ENCODE peak calls at places on chromosomes 6 and 20, in five cellular contexts. One of them, this sample, is unnamed. For H3K9me3, the result is how much of the 10 kb centered on the place peaks cover.

GRCh38 chr20:63582382-63583063 is 8.5 kb upstream of the HELZ2 start:
- DNase-seq in mucosa of descending colon: no peak
- DNase-seq in fibroblast of lung: no peak
- DNase-seq in IMR-90: no peak
- DNase-seq in Peyer's patch: no peak
- DNase-seq in this sample: no peak

GRCh38 chr20:46051556-46052323 is 22.7 kb downstream of the SLC12A5 start:
- DNase-seq in mucosa of descending colon: no peak
- DNase-seq in IMR-90: peak
- DNase-seq in fibroblast of lung: peak
- DNase-seq in Peyer's patch: no peak
- DNase-seq in this sample: no peak

GRCh38 chr20:17571153-17571527 is 1.3 kb downstream of the DSTN start:
- DNase-seq in Peyer's patch: no peak
- DNase-seq in IMR-90: no peak
- DNase-seq in fibroblast of lung: peak
- DNase-seq in mucosa of descending colon: no peak
- DNase-seq in this sample: no peak

GRCh38 chr6:132872923-132873322 is 58.6 kb downstream of the RPS12 start:
- DNase-seq in Peyer's patch: no peak
- DNase-seq in IMR-90: no peak
- DNase-seq in mucosa of descending colon: no peak
- DNase-seq in fibroblast of lung: peak
- DNase-seq in this sample: no peak

GRCh38 chr20:6558361-6558760 is 209.1 kb upstream of the BMP2 start:
- DNase-seq in fibroblast of lung: no peak
- DNase-seq in IMR-90: no peak
- DNase-seq in mucosa of descending colon: no peak
- DNase-seq in Peyer's patch: no peak
- DNase-seq in this sample: no peak

GRCh38 chr6:5053864-5054426 is 31.2 kb upstream of the PPP1R3G start:
- DNase-seq in Peyer's patch: no peak
- DNase-seq in IMR-90: no peak
- DNase-seq in fibroblast of lung: no peak
- DNase-seq in mucosa of descending colon: no peak
- DNase-seq in this sample: no peak

GRCh38 chr6:157885211-157885788 is 62.3 kb downstream of the SNX9 start:
- DNase-seq in Peyer's patch: peak
- DNase-seq in mucosa of descending colon: no peak
- DNase-seq in IMR-90: no peak
- DNase-seq in fibroblast of lung: no peak
- DNase-seq in this sample: peak

GRCh38 chr20:22686097-22686496 is 101.7 kb upstream of the FOXA2 start:
- DNase-seq in Peyer's patch: no peak
- DNase-seq in IMR-90: peak
- DNase-seq in mucosa of descending colon: peak
- DNase-seq in fibroblast of lung: peak
- DNase-seq in this sample: no peak

GRCh38 chr6:42935322-42935721 is 6.0 kb downstream of the CNPY3 start:
- DNase-seq in fibroblast of lung: no peak
- DNase-seq in mucosa of descending colon: no peak
- DNase-seq in Peyer's patch: no peak
- DNase-seq in IMR-90: no peak
- DNase-seq in this sample: no peak

GRCh38 chr6:168256940-168257339 is 62.6 kb downstream of the DACT2 start:
- DNase-seq in Peyer's patch: no peak
- DNase-seq in mucosa of descending colon: no peak
- DNase-seq in IMR-90: no peak
- DNase-seq in fibroblast of lung: no peak
- DNase-seq in this sample: no peak

GRCh38 chr6:168260385-168260987 is 59.1 kb downstream of the DACT2 start:
- DNase-seq in Peyer's patch: no peak
- DNase-seq in mucosa of descending colon: no peak
- DNase-seq in IMR-90: no peak
- DNase-seq in fibroblast of lung: no peak
- DNase-seq in this sample: no peak

GRCh38 chr6:168255283-168255881 is 64.2 kb downstream of the DACT2 start:
- DNase-seq in mucosa of descending colon: no peak
- DNase-seq in Peyer's patch: no peak
- DNase-seq in IMR-90: no peak
- DNase-seq in fibroblast of lung: no peak
- DNase-seq in this sample: no peak

GRCh38 chr6:168261234-168261633 is 58.3 kb downstream of the DACT2 start:
- DNase-seq in mucosa of descending colon: peak
- DNase-seq in Peyer's patch: no peak
- DNase-seq in IMR-90: no peak
- DNase-seq in fibroblast of lung: no peak
- DNase-seq in this sample: no peak

GRCh38 chr6:168258795-168259194 is 60.8 kb downstream of the DACT2 start:
- DNase-seq in mucosa of descending colon: no peak
- DNase-seq in Peyer's patch: no peak
- DNase-seq in fibroblast of lung: no peak
- DNase-seq in IMR-90: no peak
- DNase-seq in this sample: no peak
- H3K9me3 ChIP-seq in mucosa of descending colon: under half
- H3K9me3 ChIP-seq in Peyer's patch: under half
- H3K9me3 ChIP-seq in fibroblast of lung: under half
- H3K9me3 ChIP-seq in IMR-90: under half
- H3K9me3 ChIP-seq in this sample: under half

GRCh38 chr6:167162591-167162990 is 4.8 kb upstream of the GPR31 start:
- DNase-seq in IMR-90: no peak
- DNase-seq in mucosa of descending colon: no peak
- DNase-seq in fibroblast of lung: no peak
- DNase-seq in Peyer's patch: no peak
- DNase-seq in this sample: no peak

GRCh38 chr6:167157867-167158266 is at the start of gene GPR31:
- DNase-seq in fibroblast of lung: no peak
- DNase-seq in Peyer's patch: no peak
- DNase-seq in IMR-90: no peak
- DNase-seq in mucosa of descending colon: no peak
- DNase-seq in this sample: no peak

GRCh38 chr6:167165887-167166471 is 8.2 kb upstream of the GPR31 start:
- DNase-seq in mucosa of descending colon: no peak
- DNase-seq in fibroblast of lung: no peak
- DNase-seq in Peyer's patch: no peak
- DNase-seq in IMR-90: no peak
- DNase-seq in this sample: no peak

GRCh38 chr6:167161895-167162467 is 4.2 kb upstream of the GPR31 start:
- DNase-seq in mucosa of descending colon: no peak
- DNase-seq in IMR-90: no peak
- DNase-seq in Peyer's patch: no peak
- DNase-seq in fibroblast of lung: peak
- DNase-seq in this sample: no peak

DNA sequence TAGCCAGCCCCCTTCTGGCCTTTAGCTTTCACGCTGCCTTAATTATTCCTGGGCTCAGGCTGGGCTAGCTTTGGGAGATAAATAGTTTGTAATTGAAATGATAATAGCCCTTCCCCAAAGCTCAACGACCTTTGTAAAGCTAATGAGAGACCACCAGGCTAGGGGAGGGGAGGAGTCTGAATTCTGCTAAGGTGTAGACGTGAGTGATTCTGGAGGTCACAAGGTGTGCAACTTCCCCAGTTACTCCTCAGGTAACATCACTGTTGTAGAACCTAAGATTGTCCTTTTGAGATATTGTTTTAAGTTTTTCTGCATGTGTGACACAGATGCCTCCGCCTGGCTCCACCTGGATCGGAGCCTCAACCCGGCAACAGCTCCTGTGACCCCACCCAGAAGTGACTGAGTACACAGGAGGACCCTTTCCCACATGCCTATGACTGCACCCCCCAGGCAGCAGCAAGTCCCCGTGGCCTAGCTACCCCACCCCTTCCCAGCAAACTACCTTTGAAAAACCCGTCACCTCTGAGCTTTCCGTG is 5.8 kb upstream of the GPR31 start:
- DNase-seq in IMR-90: no peak
- DNase-seq in mucosa of descending colon: no peak
- DNase-seq in fibroblast of lung: no peak
- DNase-seq in Peyer's patch: no peak
- DNase-seq in this sample: no peak
- H3K4me3 ChIP-seq in IMR-90: no peak
- H3K4me3 ChIP-seq in mucosa of descending colon: no peak
- H3K4me3 ChIP-seq in fibroblast of lung: no peak
- H3K4me3 ChIP-seq in Peyer's patch: no peak
- H3K4me3 ChIP-seq in this sample: no peak

GRCh38 chr6:81023708-81024107 is 728.8 kb downstream of the TENT5A start:
- DNase-seq in Peyer's patch: no peak
- DNase-seq in mucosa of descending colon: no peak
- DNase-seq in fibroblast of lung: no peak
- DNase-seq in IMR-90: no peak
- DNase-seq in this sample: no peak
- H3K9me3 ChIP-seq in Peyer's patch: under half
- H3K9me3 ChIP-seq in mucosa of descending colon: under half
- H3K9me3 ChIP-seq in fibroblast of lung: under half
- H3K9me3 ChIP-seq in IMR-90: under half
- H3K9me3 ChIP-seq in this sample: under half

GRCh38 chr6:55281215-55281614 is 46.1 kb upstream of the GFRAL start:
- DNase-seq in fibroblast of lung: no peak
- DNase-seq in IMR-90: no peak
- DNase-seq in Peyer's patch: no peak
- DNase-seq in mucosa of descending colon: no peak
- DNase-seq in this sample: no peak

GRCh38 chr6:55277628-55278003 is 49.7 kb upstream of the GFRAL start:
- DNase-seq in mucosa of descending colon: no peak
- DNase-seq in Peyer's patch: no peak
- DNase-seq in IMR-90: no peak
- DNase-seq in fibroblast of lung: no peak
- DNase-seq in this sample: no peak

GRCh38 chr6:55276745-55277627 is 50.3 kb upstream of the GFRAL start:
- DNase-seq in fibroblast of lung: peak
- DNase-seq in IMR-90: peak
- DNase-seq in mucosa of descending colon: no peak
- DNase-seq in Peyer's patch: peak
- DNase-seq in this sample: no peak

GRCh38 chr6:55286824-55287223 is 40.4 kb upstream of the GFRAL start:
- DNase-seq in fibroblast of lung: no peak
- DNase-seq in mucosa of descending colon: no peak
- DNase-seq in IMR-90: no peak
- DNase-seq in Peyer's patch: no peak
- DNase-seq in this sample: no peak

GRCh38 chr6:55282145-55282544 is 45.1 kb upstream of the GFRAL start:
- DNase-seq in IMR-90: no peak
- DNase-seq in mucosa of descending colon: no peak
- DNase-seq in Peyer's patch: no peak
- DNase-seq in fibroblast of lung: no peak
- DNase-seq in this sample: no peak
- H3K4me3 ChIP-seq in IMR-90: no peak
- H3K4me3 ChIP-seq in mucosa of descending colon: no peak
- H3K4me3 ChIP-seq in Peyer's patch: no peak
- H3K4me3 ChIP-seq in fibroblast of lung: no peak
- H3K4me3 ChIP-seq in this sample: no peak

GRCh38 chr6:170590725-170591124 is 6.3 kb upstream of the PDCD2 start:
- DNase-seq in Peyer's patch: no peak
- DNase-seq in IMR-90: no peak
- DNase-seq in mucosa of descending colon: no peak
- DNase-seq in fibroblast of lung: no peak
- DNase-seq in this sample: no peak
- H3K9me3 ChIP-seq in Peyer's patch: under half
- H3K9me3 ChIP-seq in IMR-90: under half
- H3K9me3 ChIP-seq in mucosa of descending colon: under half
- H3K9me3 ChIP-seq in fibroblast of lung: under half
- H3K9me3 ChIP-seq in this sample: under half

GRCh38 chr6:35183281-35183680 is 30.5 kb upstream of the SCUBE3 start:
- DNase-seq in fibroblast of lung: no peak
- DNase-seq in IMR-90: no peak
- DNase-seq in Peyer's patch: no peak
- DNase-seq in mucosa of descending colon: no peak
- DNase-seq in this sample: no peak

GRCh38 chr6:35183935-35184334 is 29.8 kb upstream of the SCUBE3 start:
- DNase-seq in mucosa of descending colon: no peak
- DNase-seq in fibroblast of lung: no peak
- DNase-seq in Peyer's patch: no peak
- DNase-seq in IMR-90: no peak
- DNase-seq in this sample: no peak

GRCh38 chr6:35178932-35179832 is 34.6 kb upstream of the SCUBE3 start:
- DNase-seq in mucosa of descending colon: no peak
- DNase-seq in IMR-90: no peak
- DNase-seq in Peyer's patch: no peak
- DNase-seq in fibroblast of lung: no peak
- DNase-seq in this sample: no peak

GRCh38 chr6:35181933-35182612 is 31.7 kb upstream of the SCUBE3 start:
- DNase-seq in fibroblast of lung: peak
- DNase-seq in mucosa of descending colon: peak
- DNase-seq in IMR-90: peak
- DNase-seq in Peyer's patch: peak
- DNase-seq in this sample: no peak

DNA sequence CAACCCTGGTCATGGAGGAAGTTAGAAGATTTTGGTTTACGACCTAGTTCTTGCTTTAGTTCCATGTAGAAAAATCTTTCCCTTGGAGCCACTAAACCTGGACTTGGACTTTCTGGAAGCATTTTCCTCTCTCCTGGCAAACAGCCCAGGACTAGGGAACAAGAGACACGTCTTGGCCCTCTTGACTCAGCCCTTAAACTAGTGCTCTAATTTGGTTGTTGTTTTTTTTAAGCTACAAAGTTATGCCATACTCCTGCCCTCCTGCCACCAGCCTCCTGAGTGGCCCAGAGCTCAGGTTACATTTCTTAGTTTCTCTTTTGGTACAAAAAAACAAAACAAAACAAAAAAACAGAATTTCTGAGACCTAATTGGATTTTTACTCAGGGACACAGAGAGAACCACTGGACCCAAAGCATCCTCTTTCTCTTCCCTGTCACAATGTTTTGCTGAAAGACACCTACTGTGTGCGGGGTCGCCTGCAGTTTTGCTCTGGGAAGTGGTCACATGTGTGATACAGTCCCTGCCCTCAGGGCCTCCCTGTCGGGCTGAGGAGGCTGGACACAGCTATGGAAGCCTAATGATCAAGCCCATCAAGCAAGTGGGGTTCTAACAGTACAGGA is 32.3 kb upstream of the SCUBE3 start:
- DNase-seq in IMR-90: peak
- DNase-seq in mucosa of descending colon: no peak
- DNase-seq in Peyer's patch: no peak
- DNase-seq in fibroblast of lung: peak
- DNase-seq in this sample: no peak
- H3K4me3 ChIP-seq in IMR-90: no peak
- H3K4me3 ChIP-seq in mucosa of descending colon: no peak
- H3K4me3 ChIP-seq in Peyer's patch: no peak
- H3K4me3 ChIP-seq in fibroblast of lung: no peak
- H3K4me3 ChIP-seq in this sample: no peak

GRCh38 chr6:49632712-49633111 is 3.9 kb downstream of the RHAG start:
- DNase-seq in mucosa of descending colon: no peak
- DNase-seq in IMR-90: no peak
- DNase-seq in Peyer's patch: no peak
- DNase-seq in fibroblast of lung: no peak
- DNase-seq in this sample: no peak

GRCh38 chr6:49626811-49627210 is 9.8 kb downstream of the RHAG start:
- DNase-seq in IMR-90: no peak
- DNase-seq in mucosa of descending colon: no peak
- DNase-seq in fibroblast of lung: no peak
- DNase-seq in Peyer's patch: no peak
- DNase-seq in this sample: no peak
- H3K9me3 ChIP-seq in IMR-90: under half
- H3K9me3 ChIP-seq in mucosa of descending colon: under half
- H3K9me3 ChIP-seq in fibroblast of lung: under half
- H3K9me3 ChIP-seq in Peyer's patch: under half
- H3K9me3 ChIP-seq in this sample: under half

GRCh38 chr20:35387334-35387733 is 24.4 kb downstream of the UQCC1 start:
- DNase-seq in fibroblast of lung: peak
- DNase-seq in Peyer's patch: no peak
- DNase-seq in IMR-90: peak
- DNase-seq in mucosa of descending colon: no peak
- DNase-seq in this sample: no peak
- H3K4me3 ChIP-seq in fibroblast of lung: no peak
- H3K4me3 ChIP-seq in Peyer's patch: no peak
- H3K4me3 ChIP-seq in IMR-90: no peak
- H3K4me3 ChIP-seq in mucosa of descending colon: no peak
- H3K4me3 ChIP-seq in this sample: no peak

GRCh38 chr20:31490752-31491151 is 15.7 kb downstream of the REM1 start:
- DNase-seq in mucosa of descending colon: no peak
- DNase-seq in fibroblast of lung: no peak
- DNase-seq in IMR-90: no peak
- DNase-seq in Peyer's patch: no peak
- DNase-seq in this sample: no peak
- H3K9me3 ChIP-seq in mucosa of descending colon: under half
- H3K9me3 ChIP-seq in fibroblast of lung: under half
- H3K9me3 ChIP-seq in IMR-90: under half
- H3K9me3 ChIP-seq in Peyer's patch: under half
- H3K9me3 ChIP-seq in this sample: under half